ENCODE peak calls at places on chromosomes 7 and 10, in five cellular contexts. X is heart right ventricle, D is BE2C, G is HCT116, S is left ventricle myocardium inferior. V is an unnamed sample.

GRCh38 chr10:4450981-4451501 is 375.0 kb upstream of the AKR1E2 start:
- DNase-seq in X (no peak), D (no peak), G (no peak), S (no peak), V (no peak)

GRCh38 chr10:128626397-128627060 is 500.3 kb upstream of the MKI67 start:
- DNase-seq in X (no peak), D (no peak), G (no peak), S (no peak), V (no peak)

GRCh38 chr10:76779163-76779820 is 858.3 kb downstream of the KCNMA1 start:
- DNase-seq in X (no peak), D (no peak), G (no peak), S (no peak), V (no peak)

GRCh38 chr10:19654576-19654975 is 161.7 kb upstream of the PLXDC2 start:
- DNase-seq in X (no peak), D (no peak), G (no peak), S (no peak), V (no peak)

GRCh38 chr7:27210441-27211083 is 10.7 kb upstream of the HOXA13 start:
- DNase-seq in X (no peak), D (peak), G (no peak), S (no peak), V (peak)

GRCh38 chr10:7585228-7585627 is 81.5 kb downstream of the ITIH5 start:
- DNase-seq in X (no peak), D (no peak), G (no peak), S (no peak), V (no peak)

GRCh38 chr10:12605580-12606405 is 256.4 kb downstream of the CAMK1D start:
- DNase-seq in X (peak), D (no peak), G (no peak), S (peak), V (no peak)

GRCh38 chr7:137628211-137628610 is 218.6 kb downstream of the DGKI start:
- DNase-seq in X (no peak), D (peak), G (no peak), S (no peak), V (no peak)

GRCh38 chr7:101702362-101702850 is 73.3 kb upstream of the MYL10 start:
- DNase-seq in X (no peak), D (no peak), G (peak), S (no peak), V (no peak)

GRCh38 chr10:18332048-18332447 is 191.8 kb downstream of the CACNB2 start:
- DNase-seq in X (no peak), D (no peak), G (no peak), S (no peak), V (no peak)

GRCh38 chr10:112184379-112184778 is 814 bp upstream of the GPAM start:
- DNase-seq in X (no peak), D (no peak), G (no peak), S (no peak), V (no peak)

GRCh38 chr7:147081117-147081516 is 964.5 kb downstream of the CNTNAP2 start:
- DNase-seq in X (no peak), D (no peak), G (no peak), S (no peak), V (no peak)

GRCh38 chr10:102800601-102801335 is 36.4 kb downstream of the CYP17A1 start:
- DNase-seq in X (no peak), D (no peak), G (no peak), S (no peak), V (no peak)

GRCh38 chr7:114243019-114243507 is 171.6 kb upstream of the FOXP2 start:
- DNase-seq in X (no peak), D (no peak), G (peak), S (no peak), V (no peak)

GRCh38 chr7:54932818-54933543 is 85.8 kb upstream of the EGFR start:
- DNase-seq in X (peak), D (peak), G (peak), S (peak), V (no peak)

GRCh38 chr10:101066146-101066889 is 4.5 kb downstream of the KAZALD1 start:
- DNase-seq in X (peak), D (peak), G (peak), S (peak), V (peak)

GRCh38 chr10:50369931-50370330 is 118.6 kb upstream of the ASAH2 start:
- DNase-seq in X (no peak), D (no peak), G (no peak), S (no peak), V (no peak)

GRCh38 chr7:1513657-1514095 is 9.5 kb upstream of the INTS1 start:
- DNase-seq in X (peak), D (peak), G (no peak), S (peak), V (no peak)

GRCh38 chr10:60414111-60414510 is 24.4 kb upstream of the ANK3 start:
- DNase-seq in X (no peak), D (no peak), G (no peak), S (no peak), V (no peak)

GRCh38 chr10:77428776-77429395 is 208.7 kb downstream of the KCNMA1 start:
- DNase-seq in X (no peak), D (peak), G (peak), S (no peak), V (no peak)

GRCh38 chr10:73771722-73772279 is 10.0 kb upstream of the CHCHD1 start:
- DNase-seq in X (peak), D (peak), G (peak), S (peak), V (peak)

GRCh38 chr10:88194041-88194887 is 330.8 kb downstream of the PTEN start:
- DNase-seq in X (no peak), D (no peak), G (peak), S (no peak), V (no peak)

GRCh38 chr10:31830887-31831286 is 97.7 kb downstream of the ARHGAP12 start:
- DNase-seq in X (no peak), D (no peak), G (no peak), S (no peak), V (no peak)

GRCh38 chr7:12358694-12359093 is 45.0 kb downstream of the VWDE start:
- DNase-seq in X (no peak), D (no peak), G (no peak), S (no peak), V (no peak)

GRCh38 chr7:109945820-109946518 is 1145.0 kb upstream of the LRRN3 start:
- DNase-seq in X (no peak), D (no peak), G (no peak), S (no peak), V (peak)

GRCh38 chr10:112613620-112614019 is 166.6 kb downstream of the VTI1A start:
- DNase-seq in X (peak), D (peak), G (no peak), S (peak), V (no peak)

GRCh38 chr7:99016196-99016595 is 127.7 kb downstream of the SMURF1 start:
- DNase-seq in X (no peak), D (no peak), G (no peak), S (no peak), V (peak)

GRCh38 chr10:123588386-123588914 is 77.7 kb upstream of the GPR26 start:
- DNase-seq in X (no peak), D (no peak), G (no peak), S (no peak), V (no peak)

GRCh38 chr7:25382869-25383268 is 154.6 kb upstream of the NPVF start:
- DNase-seq in X (no peak), D (no peak), G (no peak), S (no peak), V (no peak)

GRCh38 chr7:40586197-40586596 is 451.4 kb downstream of the SUGCT start:
- DNase-seq in X (no peak), D (no peak), G (no peak), S (no peak), V (no peak)

GRCh38 chr7:26329520-26330269 is 38.0 kb downstream of the SNX10 start:
- DNase-seq in X (peak), D (no peak), G (no peak), S (peak), V (peak)

GRCh38 chr7:135979674-135980660 is 2.8 kb upstream of the MTPN start:
- DNase-seq in X (no peak), D (no peak), G (no peak), S (no peak), V (peak)

GRCh38 chr10:120182431-120182830 is 274.6 kb upstream of the PLPP4 start:
- DNase-seq in X (no peak), D (no peak), G (no peak), S (no peak), V (no peak)

GRCh38 chr7:98289333-98289875 is 7.9 kb downstream of the BRI3 start:
- DNase-seq in X (no peak), D (no peak), G (no peak), S (no peak), V (no peak)

GRCh38 chr7:101399759-101400158 is 37.1 kb downstream of the COL26A1 start:
- DNase-seq in X (no peak), D (no peak), G (no peak), S (no peak), V (no peak)

GRCh38 chr7:27121656-27122055 is 8.9 kb downstream of the HOXA4 start:
- DNase-seq in X (no peak), D (no peak), G (no peak), S (no peak), V (no peak)

GRCh38 chr10:132940791-132941465 is 1.4 kb downstream of the CFAP46 start:
- DNase-seq in X (no peak), D (no peak), G (no peak), S (no peak), V (peak)

GRCh38 chr10:132941640-132942051 is 724 bp downstream of the CFAP46 start:
- DNase-seq in X (no peak), D (no peak), G (no peak), S (no peak), V (no peak)

GRCh38 chr10:132942740-132943554 is 577 bp upstream of the CFAP46 start:
- DNase-seq in X (no peak), D (no peak), G (no peak), S (no peak), V (no peak)

GRCh38 chr10:132943555-132944404 is 1.4 kb upstream of the CFAP46 start:
- DNase-seq in X (no peak), D (no peak), G (no peak), S (no peak), V (no peak)

GRCh38 chr10:132942101-132942739 is at the start of gene CFAP46:
- DNase-seq in X (peak), D (peak), G (peak), S (peak), V (no peak)
- TF ChIP-seq CTCF in X (no peak), D (no peak), G (no peak), S (peak), V (no peak)

GRCh38 chr7:148893071-148893470 is 9.0 kb upstream of the EZH2 start:
- DNase-seq in X (no peak), D (no peak), G (no peak), S (no peak), V (no peak)

GRCh38 chr7:148898845-148899474 is 14.9 kb upstream of the EZH2 start:
- DNase-seq in X (no peak), D (no peak), G (no peak), S (no peak), V (no peak)

DNA sequence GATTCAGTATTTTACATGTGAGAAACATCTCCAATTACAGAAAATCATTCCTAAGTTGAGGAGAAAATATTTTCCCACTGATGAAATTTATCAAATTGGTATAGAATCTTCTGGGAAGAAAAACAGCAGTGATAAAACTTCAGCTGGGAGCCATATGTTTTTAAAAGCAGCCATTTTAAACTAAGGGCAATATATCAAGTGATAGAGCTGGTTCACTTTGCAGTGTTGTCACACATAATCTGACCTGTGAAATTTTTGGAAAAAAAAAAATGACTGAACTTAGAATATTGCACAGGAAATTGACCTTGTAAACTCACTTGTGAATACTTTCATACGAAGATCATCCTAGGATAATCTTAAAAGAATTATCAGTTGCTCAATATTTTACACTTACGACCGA is 10.5 kb upstream of the EZH2 start:
- DNase-seq in X (no peak), D (no peak), G (no peak), S (no peak), V (no peak)
- H3K4me3 ChIP-seq in X (no peak), D (no peak), G (no peak), S (no peak), V (no peak)

GRCh38 chr7:158941821-158942605 is 85.7 kb downstream of the DYNC2I1 start:
- DNase-seq in X (no peak), D (no peak), G (no peak), S (no peak), V (no peak)

GRCh38 chr7:158944195-158944594 is 87.8 kb downstream of the DYNC2I1 start:
- DNase-seq in X (no peak), D (no peak), G (no peak), S (no peak), V (no peak)

GRCh38 chr7:158944950-158945349 is 88.6 kb downstream of the DYNC2I1 start:
- DNase-seq in X (no peak), D (no peak), G (no peak), S (no peak), V (no peak)

GRCh38 chr7:158943234-158943633 is 86.9 kb downstream of the DYNC2I1 start:
- DNase-seq in X (no peak), D (no peak), G (no peak), S (no peak), V (no peak)

GRCh38 chr7:158943713-158944112 is 87.4 kb downstream of the DYNC2I1 start:
- DNase-seq in X (no peak), D (no peak), G (no peak), S (no peak), V (no peak)
- TF ChIP-seq CTCF in X (no peak), D (no peak), G (no peak), S (no peak), V (no peak)

GRCh38 chr7:23347007-23347681 is 48.0 kb downstream of the MALSU1 start:
- DNase-seq in X (no peak), D (no peak), G (no peak), S (no peak), V (no peak)
- H3K4me3 ChIP-seq in X (no peak), D (no peak), G (peak), S (no peak), V (no peak)

DNA sequence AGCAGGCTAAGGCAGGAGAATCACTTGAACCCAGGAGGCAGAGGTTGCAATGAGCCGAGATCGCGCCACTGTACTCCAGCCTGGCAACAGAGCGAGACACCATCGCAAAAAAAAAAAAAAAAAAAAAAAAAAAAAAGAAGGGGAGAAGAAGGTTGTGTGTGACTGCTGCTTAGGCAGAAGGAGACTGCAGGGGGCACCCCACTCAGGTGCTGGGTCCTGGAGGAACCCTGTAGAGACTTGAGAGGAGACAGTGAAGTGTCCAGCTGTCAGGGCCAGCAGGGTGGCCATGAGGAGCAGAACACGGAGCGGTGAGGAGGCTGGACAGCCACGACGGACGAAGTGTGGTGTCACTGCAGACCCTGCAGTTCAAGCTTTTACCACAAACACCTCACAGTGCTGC is 99.0 kb upstream of the NMT2 start:
- DNase-seq in X (no peak), D (no peak), G (no peak), S (no peak), V (no peak)
- TF ChIP-seq CTCF in X (no peak), D (no peak), G (no peak), S (no peak), V (no peak)

GRCh38 chr10:34811968-34812514 is 3.1 kb downstream of the PARD3 start:
- DNase-seq in X (no peak), D (no peak), G (no peak), S (no peak), V (no peak)
- H3K4me3 ChIP-seq in X (no peak), D (no peak), G (no peak), S (peak), V (no peak)

DNA sequence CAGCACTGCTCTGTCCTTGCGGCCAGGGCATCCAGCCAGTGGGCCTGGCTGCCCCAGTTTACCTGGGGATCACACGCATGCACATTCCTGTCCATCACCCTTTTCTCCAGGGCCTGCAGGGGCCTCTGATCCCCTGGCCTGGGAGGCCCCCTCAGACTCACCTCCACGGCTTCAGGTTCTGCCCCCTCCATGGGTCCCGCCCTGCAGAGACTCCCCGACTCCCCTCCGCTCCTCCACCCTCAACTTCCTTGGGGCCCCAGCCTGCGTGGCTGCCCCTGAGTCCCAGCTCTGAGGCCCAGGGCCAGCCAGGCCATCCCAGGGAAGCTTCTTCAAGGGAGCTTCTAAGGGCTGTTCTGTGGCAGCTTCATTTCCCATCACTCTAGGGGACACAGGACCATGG is 324.1 kb downstream of the TCERG1L start:
- DNase-seq in X (no peak), D (no peak), G (no peak), S (no peak), V (no peak)
- TF ChIP-seq CTCF in X (no peak), D (no peak), G (no peak), S (no peak), V (no peak)

GRCh38 chr7:90719159-90719558 is 123.0 kb downstream of the CDK14 start:
- DNase-seq in X (no peak), D (no peak), G (no peak), S (no peak), V (no peak)
- H3K4me3 ChIP-seq in X (no peak), D (no peak), G (no peak), S (no peak), V (no peak)

V was measured in GM12865.